ENCODE peak calls at places on chromosomes 4 and X, in four cellular contexts. W is sciatic nerve, N is HAP-1, A is endodermal cell. Y is an unnamed sample.

GRCh38 chr4:159267023-159267939 is 164.4 kb downstream of the RAPGEF2 start:
- DNase-seq in W (no peak), A (no peak), N (no peak), Y (no peak)

GRCh38 chrX:68416592-68416991 is 16.7 kb downstream of the OPHN1 start:
- DNase-seq in W (no peak), A (no peak), N (no peak), Y (peak)

GRCh38 chr4:1340861-1341260 is 6.1 kb upstream of the UVSSA start:
- DNase-seq in A (no peak), W (no peak), N (no peak), Y (no peak)

GRCh38 chr4:128386761-128387599 is 99.4 kb upstream of the PGRMC2 start:
- DNase-seq in A (peak), N (no peak), W (peak), Y (peak)

GRCh38 chr4:30717208-30718020 is 2.8 kb upstream of the PCDH7 start:
- DNase-seq in W (no peak), N (peak), A (peak), Y (no peak)

GRCh38 chr4:155849042-155849441 is 17.0 kb downstream of the ASIC5 start:
- DNase-seq in W (no peak), A (no peak), N (no peak), Y (no peak)

GRCh38 chrX:39821011-39821708 is 276.6 kb downstream of the BCOR start:
- DNase-seq in N (peak), A (peak), W (peak), Y (peak)

GRCh38 chr4:115325836-115326235 is 212.4 kb upstream of the NDST4 start:
- DNase-seq in W (no peak), A (no peak), N (no peak), Y (no peak)

GRCh38 chr4:25343671-25344070 is 31.1 kb downstream of the ZCCHC4 start:
- DNase-seq in W (no peak), N (no peak), A (no peak), Y (no peak)

GRCh38 chr4:20279381-20279780 is 27.7 kb downstream of the SLIT2 start:
- DNase-seq in A (no peak), N (no peak), W (no peak), Y (no peak)

GRCh38 chrX:10938371-10938982 is 172.7 kb upstream of the HCCS start:
- DNase-seq in A (no peak), N (no peak), W (no peak), Y (no peak)